ENCODE peak calls at places on chromosomes 5 and 9, in seven cellular contexts. E is effector memory CD8-positive, alpha-beta T cell; G is lung; J is left lobe of liver; Y is EL; K is ureter; Q is mesendoderm. O is an unnamed sample.

GRCh38 chr5:93870649-93871048 is 129.2 kb upstream of the POU5F2 start:
- DNase-seq in Q (no peak), K (no peak), E (no peak), Y (no peak), J (no peak), G (no peak), O (no peak)

GRCh38 chr5:135993248-135993893 is 35.4 kb upstream of the TGFBI start:
- DNase-seq in J (no peak), Q (no peak), K (no peak), G (no peak), E (no peak), Y (no peak), O (no peak)

GRCh38 chr5:145854651-145855258 is 18.1 kb downstream of the GRXCR2 start:
- DNase-seq in J (no peak), E (no peak), Q (peak; percentile 93), K (no peak), Y (peak; percentile 86), G (no peak), O (no peak)

GRCh38 chr5:16178745-16179372 is 732 bp downstream of the MARCHF11 start:
- DNase-seq in G (peak; percentile 48), K (peak; percentile 63), J (peak; percentile 47), Y (peak; percentile 53), Q (peak; percentile 95), E (no peak), O (peak; percentile 9)

GRCh38 chr5:117060099-117060498 is 485.5 kb upstream of the SEMA6A start:
- DNase-seq in G (no peak), J (no peak), Y (no peak), Q (no peak), K (no peak), E (no peak), O (no peak)

GRCh38 chr5:168686837-168687236 is 107.7 kb upstream of the PANK3 start:
- DNase-seq in K (no peak), Y (no peak), G (no peak), J (no peak), E (no peak), Q (no peak), O (no peak)

GRCh38 chr9:36154213-36154952 is 14.8 kb upstream of the CCIN start:
- DNase-seq in Y (peak; percentile 49), J (no peak), E (no peak), K (no peak), G (peak; percentile 52), Q (peak; percentile 40), O (no peak)

GRCh38 chr5:126481243-126481642 is 58.0 kb downstream of the GRAMD2B start:
- DNase-seq in E (no peak), G (no peak), J (no peak), K (no peak), Y (peak; percentile 40), Q (no peak), O (no peak)

GRCh38 chr9:77807846-77808749 is 160.0 kb upstream of the GNA14 start:
- DNase-seq in G (no peak), K (no peak), Y (no peak), E (no peak), Q (no peak), J (no peak), O (no peak)

O was measured in naive thymus-derived CD4-positive, alpha-beta T cell.